ENCODE peak calls at places on chromosomes 4 and X, in four cellular contexts. K is transverse colon, V is stomach, N is A673. E is an unnamed sample.

GRCh38 chrX:74242050-74242449 is 61.9 kb upstream of the ZCCHC13 start:
- DNase-seq in K (no peak), V (no peak), N (no peak), E (no peak)

GRCh38 chrX:10579018-10579752 is 41.2 kb downstream of the MID1 start:
- DNase-seq in K (no peak), V (no peak), N (no peak), E (no peak)

GRCh38 chr4:6886886-6887285 is 22.7 kb upstream of the TBC1D14 start:
- DNase-seq in V (no peak), K (peak; percentile 2), N (no peak), E (no peak)

GRCh38 chr4:10715696-10716095 is 31.1 kb upstream of the CLNK start:
- DNase-seq in V (no peak), N (no peak), K (no peak), E (no peak)

GRCh38 chrX:1537031-1537715 is at the start of gene P2RY8:
- DNase-seq in K (peak; percentile 74), N (peak; percentile 83), V (peak; percentile 63), E (peak; percentile 51)

GRCh38 chr4:155017426-155017825 is 191.0 kb upstream of the NPY2R start:
- DNase-seq in V (no peak), N (no peak), K (no peak), E (no peak)

GRCh38 chr4:86357608-86358007 is 2.2 kb downstream of the MAPK10 start:
- DNase-seq in V (no peak), K (no peak), N (no peak), E (no peak)

GRCh38 chrX:13597928-13598327 is 28.5 kb downstream of the EGFL6 start:
- DNase-seq in V (no peak), K (no peak), N (no peak), E (no peak)

GRCh38 chr4:48350871-48351270 is 9.5 kb downstream of the SLAIN2 start:
- DNase-seq in V (no peak), K (no peak), N (no peak), E (no peak)

GRCh38 chr4:38078590-38079381 is 118.6 kb downstream of the PTTG2 start:
- DNase-seq in V (no peak), K (peak; percentile 63), N (no peak), E (no peak)

GRCh38 chr4:156765277-156765676 is 206.3 kb downstream of the PDGFC start:
- DNase-seq in K (no peak), V (no peak), N (no peak), E (no peak)

GRCh38 chr4:38884254-38884653 is 16.6 kb downstream of the FAM114A1 start:
- DNase-seq in K (no peak), N (no peak), V (no peak), E (no peak)

GRCh38 chr4:105059337-105059736 is 87.3 kb upstream of the TET2 start:
- DNase-seq in K (no peak), V (no peak), N (no peak), E (no peak)

GRCh38 chr4:124079174-124079780 is 633.3 kb downstream of the ANKRD50 start:
- DNase-seq in N (no peak), V (no peak), K (no peak), E (no peak)

GRCh38 chr4:37816719-37817118 is 9.8 kb upstream of the PGM2 start:
- DNase-seq in N (no peak), K (no peak), V (no peak), E (no peak)

GRCh38 chr4:84750260-84750955 is 167.5 kb downstream of the CDS1 start:
- DNase-seq in N (peak; percentile 46), V (no peak), K (no peak), E (no peak)

GRCh38 chrX:67601771-67602170 is 58.0 kb downstream of the AR start:
- DNase-seq in K (no peak), V (no peak), N (no peak), E (no peak)

GRCh38 chr4:68110441-68110840 is 19.2 kb downstream of the TMPRSS11F start:
- DNase-seq in V (no peak), K (no peak), N (no peak), E (no peak)

GRCh38 chrX:133859860-133860259 is 125.5 kb downstream of the GPC3 start:
- DNase-seq in N (no peak), K (no peak), V (no peak), E (no peak)

GRCh38 chr4:163343604-163344146 is at the start of gene NPY5R:
- DNase-seq in V (no peak), N (peak; percentile 42), K (no peak), E (no peak)

GRCh38 chr4:16745009-16745408 is 153.4 kb downstream of the LDB2 start:
- DNase-seq in N (no peak), K (no peak), V (no peak), E (no peak)

GRCh38 chrX:40056420-40056819 is 41.3 kb downstream of the BCOR start:
- DNase-seq in N (no peak), V (no peak), K (no peak), E (no peak)

GRCh38 chrX:40058719-40059118 is 39.0 kb downstream of the BCOR start:
- DNase-seq in N (no peak), V (peak; percentile 41), K (peak; percentile 48), E (no peak)

GRCh38 chrX:40057405-40057804 is 40.4 kb downstream of the BCOR start:
- DNase-seq in K (no peak), V (no peak), N (no peak), E (no peak)

GRCh38 chrX:40055495-40055894 is 42.3 kb downstream of the BCOR start:
- DNase-seq in N (no peak), V (no peak), K (no peak), E (no peak)

GRCh38 chrX:40054793-40055192 is 43.0 kb downstream of the BCOR start:
- DNase-seq in N (no peak), K (no peak), V (no peak), E (no peak)
- H3K9me3 ChIP-seq in N (peaks cover 32% of the 10 kb centered on the region), K (peaks cover 6% of the 10 kb centered on the region), V (peaks cover 32% of the 10 kb centered on the region), E (no peaks in the 10 kb centered on the region)

GRCh38 chrX:22533898-22534297 is 261.2 kb downstream of the CBLL2 start:
- DNase-seq in V (no peak), N (no peak), K (no peak), E (no peak)
- H3K9me3 ChIP-seq in V (no peaks in the 10 kb centered on the region), N (no peaks in the 10 kb centered on the region), K (no peaks in the 10 kb centered on the region), E (no peaks in the 10 kb centered on the region)

GRCh38 chr4:1305781-1306455 is 16.2 kb downstream of the MAEA start:
- DNase-seq in K (peak; percentile 76), N (no peak), V (no peak), E (no peak)
- H3K9me3 ChIP-seq in K (no peaks in the 10 kb centered on the region), N (no peaks in the 10 kb centered on the region), V (no peaks in the 10 kb centered on the region), E (no peaks in the 10 kb centered on the region)

DNA sequence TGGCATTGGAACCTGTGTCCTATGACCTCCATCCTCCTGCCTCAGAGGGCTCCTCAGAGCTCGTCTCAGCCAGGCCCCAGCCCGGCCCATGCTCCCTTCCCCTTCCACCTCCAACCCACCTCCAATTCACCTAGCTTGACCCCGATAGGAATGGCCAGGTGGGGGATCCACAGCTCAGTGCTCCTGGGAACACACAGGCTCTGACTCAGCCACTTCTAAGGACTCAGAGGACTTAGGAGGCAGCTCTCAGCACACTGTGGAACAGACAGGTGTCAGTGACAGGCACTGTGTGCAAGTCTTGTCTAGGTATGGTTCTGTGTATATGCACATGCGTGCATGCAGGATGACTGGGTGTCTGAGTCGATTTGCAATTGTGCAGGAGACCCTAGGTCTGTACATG is 44.8 kb downstream of the PJA1 start:
- DNase-seq in N (no peak), V (no peak), K (no peak), E (no peak)
- H3K9me3 ChIP-seq in N (no peaks in the 10 kb centered on the region), V (no peaks in the 10 kb centered on the region), K (no peaks in the 10 kb centered on the region), E (no peaks in the 10 kb centered on the region)

DNA sequence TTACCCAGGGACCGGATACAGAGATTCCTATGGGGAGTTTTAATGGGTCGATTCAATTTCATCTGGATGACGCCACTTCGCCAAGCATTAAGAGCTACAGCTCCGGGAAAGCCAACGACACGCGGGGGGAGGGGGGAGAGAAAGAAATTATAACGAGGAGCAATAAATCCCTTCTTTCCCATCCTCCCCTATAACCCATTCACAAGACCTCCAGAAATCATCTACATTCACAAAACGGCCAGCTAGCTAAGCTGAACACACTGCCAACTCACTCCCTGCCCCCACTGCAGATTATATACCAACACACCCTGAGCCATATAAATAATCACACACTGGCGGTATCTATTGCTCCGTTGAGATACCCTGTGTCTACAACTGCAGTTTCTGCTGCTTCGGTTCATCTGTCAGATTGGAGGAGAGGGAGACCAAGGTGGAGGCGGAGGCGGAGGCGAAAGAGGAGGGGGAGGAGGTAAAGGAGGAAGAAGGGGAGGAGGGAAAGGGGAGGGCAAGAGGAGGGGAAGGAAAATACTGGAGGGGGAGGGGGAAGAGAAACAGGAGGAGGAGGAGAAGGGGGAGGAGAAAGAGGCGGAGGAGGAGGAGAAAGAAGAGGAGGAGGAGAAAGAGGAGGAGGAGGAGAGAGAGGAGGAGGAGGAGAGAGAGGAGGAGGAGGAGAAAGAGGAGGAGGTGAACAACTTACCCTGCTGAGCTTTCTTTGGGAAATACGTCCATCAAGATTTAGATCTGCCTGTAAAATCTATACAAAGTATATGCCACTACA is 113.9 kb upstream of the VAMP7 start:
- DNase-seq in N (peak; percentile 77), V (peak; percentile 47), K (peak; percentile 60), E (no peak)
- H3K9me3 ChIP-seq in N (peaks cover 4% of the 10 kb centered on the region), V (no peaks in the 10 kb centered on the region), K (no peaks in the 10 kb centered on the region), E (no peaks in the 10 kb centered on the region)

GRCh38 chr4:142656178-142656577 is 189.9 kb downstream of the INPP4B start:
- DNase-seq in K (no peak), V (no peak), N (peak; percentile 28), E (peak; percentile 5)
- H3K9me3 ChIP-seq in K (peaks cover 73% of the 10 kb centered on the region), V (peaks cover 40% of the 10 kb centered on the region), N (peaks cover 30% of the 10 kb centered on the region), E (peaks cover 20% of the 10 kb centered on the region)

GRCh38 chr4:24913099-24913445 is 230 bp upstream of the CCDC149 start:
- DNase-seq in K (no peak), V (no peak), N (peak; percentile 11), E (no peak)

GRCh38 chr4:24910504-24910903 is 2.3 kb downstream of the CCDC149 start:
- DNase-seq in N (no peak), V (no peak), K (no peak), E (no peak)

GRCh38 chr4:24915121-24915922 is 2.5 kb upstream of the CCDC149 start:
- DNase-seq in N (no peak), V (no peak), K (no peak), E (no peak)

GRCh38 chr4:24914460-24914859 is 1.6 kb upstream of the CCDC149 start:
- DNase-seq in N (no peak), V (no peak), K (no peak), E (no peak)

DNA sequence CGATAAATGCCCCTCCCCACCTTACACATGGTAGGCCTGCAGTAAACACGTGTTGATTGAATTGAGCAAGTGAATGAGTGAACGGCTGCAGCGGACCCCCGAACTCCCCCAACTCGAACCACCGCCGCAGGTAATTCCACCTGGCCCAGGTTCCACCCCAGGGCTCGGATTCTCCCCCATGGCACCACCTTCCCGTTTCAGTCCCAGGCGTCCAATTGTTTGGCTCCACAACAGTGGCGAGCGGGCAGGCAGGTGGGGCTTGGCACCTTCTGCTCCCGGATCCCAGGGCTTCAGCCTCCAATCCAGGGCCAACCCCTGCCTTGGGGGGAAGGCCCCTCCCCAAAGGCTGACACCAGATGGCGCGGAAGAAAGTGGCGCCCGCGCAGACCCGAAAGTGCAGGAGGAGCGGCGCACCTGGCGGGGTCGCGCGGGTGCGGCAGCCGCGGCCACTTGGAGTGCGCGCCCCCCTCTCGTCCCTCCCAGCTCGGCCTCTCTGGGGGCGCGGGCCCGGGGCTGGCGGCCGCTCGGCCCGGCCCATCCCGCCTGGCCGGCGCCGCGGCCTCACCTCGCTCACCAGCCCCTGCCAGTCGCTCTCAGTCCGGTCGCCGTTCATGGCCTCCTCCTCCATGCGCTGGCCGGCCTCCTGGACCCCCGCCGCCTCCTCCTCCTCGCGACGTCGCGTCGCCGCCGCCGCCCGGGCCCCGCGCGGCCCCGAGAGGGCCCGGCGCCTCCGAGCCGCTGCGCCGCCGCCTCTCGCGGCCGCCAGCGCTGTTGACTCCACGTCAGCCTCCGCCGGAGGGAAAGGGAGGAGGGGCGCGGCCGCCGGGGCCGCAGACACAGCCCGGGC is at the start of gene CCDC149:
- DNase-seq in V (peak; percentile 89), N (peak; percentile 59), K (peak; percentile 78), E (no peak)
- H3K9me3 ChIP-seq in V (peaks cover 8% of the 10 kb centered on the region), N (no peaks in the 10 kb centered on the region), K (no peaks in the 10 kb centered on the region), E (no peaks in the 10 kb centered on the region)

E was measured in T-helper 17 cell.